ENCODE peak calls at places on chromosomes 7 and 10, in ten cellular contexts. One of them, this sample, is unnamed.

GRCh38 chr10:30068482-30069223 is 9.3 kb upstream of the JCAD start:
- DNase-seq in activated B cell treated with CpG ODN at 0.5 μM for 24 hours: no peak
- DNase-seq in cardiac muscle cell: peak
- DNase-seq in HFF-Myc: no peak
- DNase-seq in NB4: no peak
- DNase-seq in left lung: no peak
- DNase-seq in IMR-90: no peak
- DNase-seq in LNCaP clone FGC: no peak
- DNase-seq in progenitor cell of endocrine pancreas: no peak
- DNase-seq in fibroblast of the aortic adventitia: no peak
- DNase-seq in this sample: no peak

GRCh38 chr10:15370212-15370740 is 813 bp downstream of the FAM171A1 start:
- DNase-seq in NB4: no peak
- DNase-seq in cardiac muscle cell: peak
- DNase-seq in left lung: no peak
- DNase-seq in activated B cell treated with CpG ODN at 0.5 μM for 24 hours: no peak
- DNase-seq in IMR-90: peak
- DNase-seq in fibroblast of the aortic adventitia: peak
- DNase-seq in LNCaP clone FGC: no peak
- DNase-seq in HFF-Myc: no peak
- DNase-seq in progenitor cell of endocrine pancreas: peak
- DNase-seq in this sample: peak

GRCh38 chr7:108360058-108360800 is 96.0 kb downstream of the NRCAM start:
- DNase-seq in left lung: no peak
- DNase-seq in progenitor cell of endocrine pancreas: no peak
- DNase-seq in activated B cell treated with CpG ODN at 0.5 μM for 24 hours: no peak
- DNase-seq in HFF-Myc: no peak
- DNase-seq in fibroblast of the aortic adventitia: no peak
- DNase-seq in LNCaP clone FGC: no peak
- DNase-seq in NB4: no peak
- DNase-seq in cardiac muscle cell: no peak
- DNase-seq in IMR-90: no peak
- DNase-seq in this sample: no peak

GRCh38 chr10:66714741-66715140 is 211.1 kb upstream of the LRRTM3 start:
- DNase-seq in cardiac muscle cell: no peak
- DNase-seq in left lung: no peak
- DNase-seq in NB4: no peak
- DNase-seq in fibroblast of the aortic adventitia: no peak
- DNase-seq in progenitor cell of endocrine pancreas: no peak
- DNase-seq in LNCaP clone FGC: no peak
- DNase-seq in activated B cell treated with CpG ODN at 0.5 μM for 24 hours: no peak
- DNase-seq in IMR-90: peak
- DNase-seq in HFF-Myc: no peak
- DNase-seq in this sample: peak

GRCh38 chr10:76632158-76633051 is 1005.2 kb downstream of the KCNMA1 start:
- DNase-seq in HFF-Myc: no peak
- DNase-seq in IMR-90: no peak
- DNase-seq in NB4: peak
- DNase-seq in progenitor cell of endocrine pancreas: no peak
- DNase-seq in left lung: no peak
- DNase-seq in LNCaP clone FGC: peak
- DNase-seq in activated B cell treated with CpG ODN at 0.5 μM for 24 hours: no peak
- DNase-seq in cardiac muscle cell: no peak
- DNase-seq in fibroblast of the aortic adventitia: no peak
- DNase-seq in this sample: no peak

GRCh38 chr10:102450124-102450373 is 1.3 kb downstream of the C10orf95 start:
- DNase-seq in cardiac muscle cell: peak
- DNase-seq in fibroblast of the aortic adventitia: no peak
- DNase-seq in activated B cell treated with CpG ODN at 0.5 μM for 24 hours: no peak
- DNase-seq in NB4: no peak
- DNase-seq in left lung: no peak
- DNase-seq in HFF-Myc: no peak
- DNase-seq in progenitor cell of endocrine pancreas: no peak
- DNase-seq in IMR-90: no peak
- DNase-seq in LNCaP clone FGC: no peak
- DNase-seq in this sample: no peak

GRCh38 chr10:90557385-90557784 is 300.5 kb downstream of the HTR7 start:
- DNase-seq in progenitor cell of endocrine pancreas: no peak
- DNase-seq in LNCaP clone FGC: no peak
- DNase-seq in left lung: no peak
- DNase-seq in fibroblast of the aortic adventitia: no peak
- DNase-seq in IMR-90: no peak
- DNase-seq in activated B cell treated with CpG ODN at 0.5 μM for 24 hours: no peak
- DNase-seq in cardiac muscle cell: no peak
- DNase-seq in HFF-Myc: no peak
- DNase-seq in NB4: no peak
- DNase-seq in this sample: no peak

GRCh38 chr7:26293569-26294308 is 2.1 kb downstream of the SNX10 start:
- DNase-seq in activated B cell treated with CpG ODN at 0.5 μM for 24 hours: no peak
- DNase-seq in progenitor cell of endocrine pancreas: no peak
- DNase-seq in LNCaP clone FGC: no peak
- DNase-seq in HFF-Myc: no peak
- DNase-seq in NB4: peak
- DNase-seq in left lung: no peak
- DNase-seq in fibroblast of the aortic adventitia: no peak
- DNase-seq in cardiac muscle cell: no peak
- DNase-seq in IMR-90: no peak
- DNase-seq in this sample: no peak

GRCh38 chr10:70034252-70034651 is 18.4 kb upstream of the MACROH2A2 start:
- DNase-seq in NB4: no peak
- DNase-seq in left lung: no peak
- DNase-seq in LNCaP clone FGC: no peak
- DNase-seq in progenitor cell of endocrine pancreas: no peak
- DNase-seq in activated B cell treated with CpG ODN at 0.5 μM for 24 hours: no peak
- DNase-seq in fibroblast of the aortic adventitia: no peak
- DNase-seq in cardiac muscle cell: peak
- DNase-seq in IMR-90: no peak
- DNase-seq in HFF-Myc: no peak
- DNase-seq in this sample: peak

GRCh38 chr7:25722856-25723255 is 429.1 kb upstream of the NFE2L3 start:
- DNase-seq in fibroblast of the aortic adventitia: no peak
- DNase-seq in HFF-Myc: no peak
- DNase-seq in left lung: no peak
- DNase-seq in LNCaP clone FGC: no peak
- DNase-seq in NB4: no peak
- DNase-seq in activated B cell treated with CpG ODN at 0.5 μM for 24 hours: no peak
- DNase-seq in cardiac muscle cell: no peak
- DNase-seq in IMR-90: no peak
- DNase-seq in progenitor cell of endocrine pancreas: no peak
- DNase-seq in this sample: no peak

GRCh38 chr10:130411496-130412070 is 275.4 kb downstream of the GLRX3 start:
- DNase-seq in progenitor cell of endocrine pancreas: no peak
- DNase-seq in IMR-90: no peak
- DNase-seq in left lung: no peak
- DNase-seq in NB4: no peak
- DNase-seq in LNCaP clone FGC: peak
- DNase-seq in activated B cell treated with CpG ODN at 0.5 μM for 24 hours: no peak
- DNase-seq in cardiac muscle cell: no peak
- DNase-seq in HFF-Myc: no peak
- DNase-seq in fibroblast of the aortic adventitia: no peak
- DNase-seq in this sample: no peak

GRCh38 chr7:43645699-43646226 is 62.9 kb downstream of the STK17A start:
- DNase-seq in HFF-Myc: no peak
- DNase-seq in cardiac muscle cell: no peak
- DNase-seq in LNCaP clone FGC: no peak
- DNase-seq in left lung: no peak
- DNase-seq in IMR-90: no peak
- DNase-seq in progenitor cell of endocrine pancreas: no peak
- DNase-seq in fibroblast of the aortic adventitia: no peak
- DNase-seq in NB4: no peak
- DNase-seq in activated B cell treated with CpG ODN at 0.5 μM for 24 hours: no peak
- DNase-seq in this sample: no peak
- TF ChIP-seq CTCF in HFF-Myc: no peak
- TF ChIP-seq CTCF in cardiac muscle cell: no peak
- TF ChIP-seq CTCF in LNCaP clone FGC: no peak
- TF ChIP-seq CTCF in left lung: no peak
- TF ChIP-seq CTCF in IMR-90: no peak
- TF ChIP-seq CTCF in progenitor cell of endocrine pancreas: no peak
- TF ChIP-seq CTCF in fibroblast of the aortic adventitia: no peak
- TF ChIP-seq CTCF in NB4: no peak
- TF ChIP-seq CTCF in activated B cell treated with CpG ODN at 0.5 μM for 24 hours: no peak
- TF ChIP-seq CTCF in this sample: no peak

GRCh38 chr7:45937301-45937700 is 16.2 kb upstream of the IGFBP3 start:
- DNase-seq in fibroblast of the aortic adventitia: no peak
- DNase-seq in activated B cell treated with CpG ODN at 0.5 μM for 24 hours: no peak
- DNase-seq in HFF-Myc: peak
- DNase-seq in progenitor cell of endocrine pancreas: no peak
- DNase-seq in NB4: peak
- DNase-seq in left lung: no peak
- DNase-seq in cardiac muscle cell: no peak
- DNase-seq in LNCaP clone FGC: no peak
- DNase-seq in IMR-90: no peak
- DNase-seq in this sample: peak

GRCh38 chr7:45940939-45941338 is 19.9 kb upstream of the IGFBP3 start:
- DNase-seq in activated B cell treated with CpG ODN at 0.5 μM for 24 hours: no peak
- DNase-seq in LNCaP clone FGC: no peak
- DNase-seq in left lung: no peak
- DNase-seq in progenitor cell of endocrine pancreas: no peak
- DNase-seq in cardiac muscle cell: no peak
- DNase-seq in NB4: no peak
- DNase-seq in fibroblast of the aortic adventitia: no peak
- DNase-seq in IMR-90: no peak
- DNase-seq in HFF-Myc: no peak
- DNase-seq in this sample: no peak

GRCh38 chr7:45939574-45939973 is 18.5 kb upstream of the IGFBP3 start:
- DNase-seq in HFF-Myc: no peak
- DNase-seq in IMR-90: no peak
- DNase-seq in fibroblast of the aortic adventitia: no peak
- DNase-seq in NB4: no peak
- DNase-seq in LNCaP clone FGC: no peak
- DNase-seq in cardiac muscle cell: no peak
- DNase-seq in progenitor cell of endocrine pancreas: no peak
- DNase-seq in activated B cell treated with CpG ODN at 0.5 μM for 24 hours: no peak
- DNase-seq in left lung: no peak
- DNase-seq in this sample: no peak

GRCh38 chr7:45937862-45938261 is 16.8 kb upstream of the IGFBP3 start:
- DNase-seq in IMR-90: no peak
- DNase-seq in activated B cell treated with CpG ODN at 0.5 μM for 24 hours: no peak
- DNase-seq in left lung: no peak
- DNase-seq in LNCaP clone FGC: no peak
- DNase-seq in cardiac muscle cell: no peak
- DNase-seq in NB4: no peak
- DNase-seq in progenitor cell of endocrine pancreas: no peak
- DNase-seq in HFF-Myc: no peak
- DNase-seq in fibroblast of the aortic adventitia: no peak
- DNase-seq in this sample: no peak

DNA sequence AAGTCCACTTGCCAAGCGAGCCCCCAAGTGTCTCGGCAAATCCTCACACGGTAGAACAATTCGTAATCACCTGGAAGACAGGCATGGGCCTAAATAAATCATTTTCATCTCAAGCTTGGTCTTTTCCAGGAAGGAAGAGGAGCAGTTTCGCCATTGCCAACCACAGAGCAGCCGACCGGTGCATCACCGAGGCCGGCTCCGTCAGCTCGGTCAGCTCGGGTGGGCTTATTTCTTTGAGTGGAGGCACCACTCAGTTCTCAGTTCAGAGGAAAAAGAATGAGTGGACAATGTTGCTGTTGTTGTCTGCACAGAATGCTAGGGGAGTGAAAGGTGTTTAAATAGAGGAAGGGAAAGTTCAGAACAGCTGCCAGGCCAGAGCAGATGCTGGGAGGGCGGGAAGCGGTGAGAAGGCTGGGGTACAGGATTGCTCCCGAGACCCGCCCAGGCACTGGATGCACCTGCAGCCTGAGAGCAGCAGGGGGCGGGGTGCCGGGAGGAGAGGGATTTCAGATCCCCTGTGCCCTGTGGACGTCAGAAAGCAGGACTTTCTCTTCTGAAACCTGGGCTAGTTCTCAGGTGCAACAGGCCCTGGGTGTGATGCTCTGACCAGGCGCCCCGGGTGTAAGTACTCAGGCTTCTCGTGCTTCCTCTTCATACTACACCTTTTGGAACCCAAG is 17.7 kb upstream of the IGFBP3 start:
- DNase-seq in activated B cell treated with CpG ODN at 0.5 μM for 24 hours: no peak
- DNase-seq in IMR-90: no peak
- DNase-seq in progenitor cell of endocrine pancreas: no peak
- DNase-seq in NB4: no peak
- DNase-seq in left lung: no peak
- DNase-seq in fibroblast of the aortic adventitia: no peak
- DNase-seq in cardiac muscle cell: no peak
- DNase-seq in LNCaP clone FGC: no peak
- DNase-seq in HFF-Myc: no peak
- DNase-seq in this sample: no peak
- TF ChIP-seq CTCF in activated B cell treated with CpG ODN at 0.5 μM for 24 hours: no peak
- TF ChIP-seq CTCF in IMR-90: peak
- TF ChIP-seq CTCF in progenitor cell of endocrine pancreas: peak
- TF ChIP-seq CTCF in NB4: no peak
- TF ChIP-seq CTCF in left lung: no peak
- TF ChIP-seq CTCF in fibroblast of the aortic adventitia: peak
- TF ChIP-seq CTCF in cardiac muscle cell: no peak
- TF ChIP-seq CTCF in LNCaP clone FGC: peak
- TF ChIP-seq CTCF in HFF-Myc: peak
- TF ChIP-seq CTCF in this sample: no peak

GRCh38 chr7:148162808-148163207 is 427.8 kb upstream of the C7orf33 start:
- DNase-seq in cardiac muscle cell: no peak
- DNase-seq in progenitor cell of endocrine pancreas: no peak
- DNase-seq in activated B cell treated with CpG ODN at 0.5 μM for 24 hours: no peak
- DNase-seq in left lung: no peak
- DNase-seq in NB4: no peak
- DNase-seq in HFF-Myc: no peak
- DNase-seq in IMR-90: no peak
- DNase-seq in fibroblast of the aortic adventitia: no peak
- DNase-seq in LNCaP clone FGC: no peak
- DNase-seq in this sample: no peak
- TF ChIP-seq CTCF in cardiac muscle cell: no peak
- TF ChIP-seq CTCF in progenitor cell of endocrine pancreas: no peak
- TF ChIP-seq CTCF in activated B cell treated with CpG ODN at 0.5 μM for 24 hours: no peak
- TF ChIP-seq CTCF in left lung: no peak
- TF ChIP-seq CTCF in NB4: no peak
- TF ChIP-seq CTCF in HFF-Myc: no peak
- TF ChIP-seq CTCF in IMR-90: no peak
- TF ChIP-seq CTCF in fibroblast of the aortic adventitia: no peak
- TF ChIP-seq CTCF in LNCaP clone FGC: no peak
- TF ChIP-seq CTCF in this sample: no peak

DNA sequence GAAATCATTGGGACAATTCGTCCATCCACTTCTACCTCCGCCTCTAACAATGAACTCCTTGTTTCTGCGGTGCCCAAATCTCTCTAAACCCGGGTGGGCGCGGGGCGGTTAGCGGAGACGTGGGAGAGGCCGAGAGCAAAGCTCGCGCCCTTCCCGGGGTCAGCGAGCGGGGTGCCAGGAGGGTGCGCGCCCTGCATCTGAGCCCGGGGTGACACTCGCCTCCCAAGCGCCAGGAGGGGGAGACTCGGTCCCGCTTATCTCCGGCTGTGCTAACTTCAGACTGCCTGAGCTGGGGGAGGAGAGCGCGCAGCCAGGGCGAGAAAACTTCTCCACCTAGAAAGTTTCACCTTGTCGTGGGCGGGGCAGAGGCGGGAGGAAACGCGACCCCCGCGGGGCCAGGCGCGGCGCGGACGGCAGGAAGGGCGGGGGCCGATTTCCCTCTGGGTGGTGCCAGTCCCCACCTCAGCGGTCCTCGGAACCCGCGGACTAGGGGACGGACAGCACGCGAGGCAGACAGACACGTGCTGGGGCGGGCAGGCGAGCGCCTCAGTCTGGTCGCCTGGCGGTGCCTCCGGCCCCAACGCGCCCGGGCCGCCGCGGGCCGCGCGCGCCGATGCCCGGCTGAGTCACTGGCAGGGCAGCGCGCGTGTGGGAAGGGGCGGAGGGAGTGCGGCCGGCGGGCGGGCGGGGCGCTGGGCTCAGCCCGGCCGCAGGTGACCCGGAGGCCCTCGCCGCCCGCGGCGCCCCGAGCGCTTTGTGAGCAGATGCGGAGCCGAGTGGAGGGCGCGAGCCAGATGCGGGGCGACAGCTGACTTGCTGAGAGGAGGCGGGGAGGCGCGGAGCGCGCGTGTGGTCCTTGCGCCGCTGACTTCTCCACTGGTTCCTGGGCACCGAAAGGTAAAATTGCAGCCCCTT is at the start of gene MET:
- DNase-seq in left lung: peak
- DNase-seq in HFF-Myc: peak
- DNase-seq in activated B cell treated with CpG ODN at 0.5 μM for 24 hours: peak
- DNase-seq in NB4: peak
- DNase-seq in IMR-90: peak
- DNase-seq in LNCaP clone FGC: no peak
- DNase-seq in fibroblast of the aortic adventitia: peak
- DNase-seq in progenitor cell of endocrine pancreas: peak
- DNase-seq in cardiac muscle cell: peak
- DNase-seq in this sample: peak
- TF ChIP-seq CTCF in left lung: peak
- TF ChIP-seq CTCF in HFF-Myc: peak
- TF ChIP-seq CTCF in activated B cell treated with CpG ODN at 0.5 μM for 24 hours: no peak
- TF ChIP-seq CTCF in NB4: no peak
- TF ChIP-seq CTCF in IMR-90: peak
- TF ChIP-seq CTCF in LNCaP clone FGC: peak
- TF ChIP-seq CTCF in fibroblast of the aortic adventitia: peak
- TF ChIP-seq CTCF in progenitor cell of endocrine pancreas: peak
- TF ChIP-seq CTCF in cardiac muscle cell: peak
- TF ChIP-seq CTCF in this sample: peak

This sample was measured in foreskin fibroblast.